ENCODE peak calls at places on chromosomes 11 and 22, in nine cellular contexts. One of them, this sample, is unnamed.

GRCh38 chr22:38180841-38181452 is 683 bp downstream of the PLA2G6 start:
- DNase-seq in GM23248: peak; percentile 33
- DNase-seq in amygdala: no peak
- DNase-seq in H54: no peak
- DNase-seq in hypothalamus: no peak
- DNase-seq in kidney glomerular epithelial cell: no peak
- DNase-seq in thyroid gland: peak; percentile 70
- DNase-seq in stimulated activated naive CD4-positive, alpha-beta T cell: peak; percentile 54
- DNase-seq in activated naive CD4-positive, alpha-beta T cell treated with anti-CD3 and anti-CD28 coated beads, Interleukin-2, amount 10 ng/mL, durations not matched to agents 7 days and 5 days: peak; percentile 67
- DNase-seq in this sample: no peak

GRCh38 chr22:32985899-32986772 is 72.0 kb downstream of the SYN3 start:
- DNase-seq in GM23248: peak; percentile 86
- DNase-seq in amygdala: no peak
- DNase-seq in H54: peak; percentile 41
- DNase-seq in hypothalamus: peak; percentile 60
- DNase-seq in kidney glomerular epithelial cell: peak; percentile 73
- DNase-seq in thyroid gland: peak; percentile 74
- DNase-seq in stimulated activated naive CD4-positive, alpha-beta T cell: peak; percentile 8
- DNase-seq in activated naive CD4-positive, alpha-beta T cell treated with anti-CD3 and anti-CD28 coated beads, Interleukin-2, amount 10 ng/mL, durations not matched to agents 7 days and 5 days: peak; percentile 61
- DNase-seq in this sample: peak; percentile 54

GRCh38 chr11:119567667-119568582 is 145.0 kb upstream of the THY1 start:
- DNase-seq in GM23248: peak; percentile 93
- DNase-seq in amygdala: no peak
- DNase-seq in H54: no peak
- DNase-seq in hypothalamus: no peak
- DNase-seq in kidney glomerular epithelial cell: peak; percentile 30
- DNase-seq in thyroid gland: peak; percentile 53
- DNase-seq in stimulated activated naive CD4-positive, alpha-beta T cell: no peak
- DNase-seq in activated naive CD4-positive, alpha-beta T cell treated with anti-CD3 and anti-CD28 coated beads, Interleukin-2, amount 10 ng/mL, durations not matched to agents 7 days and 5 days: no peak
- DNase-seq in this sample: no peak

GRCh38 chr11:5930614-5931013 is 11.4 kb upstream of the OR56A3 start:
- DNase-seq in GM23248: no peak
- DNase-seq in amygdala: no peak
- DNase-seq in H54: no peak
- DNase-seq in hypothalamus: no peak
- DNase-seq in kidney glomerular epithelial cell: no peak
- DNase-seq in thyroid gland: no peak
- DNase-seq in stimulated activated naive CD4-positive, alpha-beta T cell: no peak
- DNase-seq in activated naive CD4-positive, alpha-beta T cell treated with anti-CD3 and anti-CD28 coated beads, Interleukin-2, amount 10 ng/mL, durations not matched to agents 7 days and 5 days: no peak
- DNase-seq in this sample: no peak

GRCh38 chr11:123186291-123186690 is 8.8 kb downstream of the CLMP start:
- DNase-seq in GM23248: peak; percentile 70
- DNase-seq in amygdala: no peak
- DNase-seq in H54: peak; percentile 36
- DNase-seq in hypothalamus: no peak
- DNase-seq in kidney glomerular epithelial cell: no peak
- DNase-seq in thyroid gland: no peak
- DNase-seq in stimulated activated naive CD4-positive, alpha-beta T cell: no peak
- DNase-seq in activated naive CD4-positive, alpha-beta T cell treated with anti-CD3 and anti-CD28 coated beads, Interleukin-2, amount 10 ng/mL, durations not matched to agents 7 days and 5 days: no peak
- DNase-seq in this sample: no peak

GRCh38 chr11:2346586-2347335 is 30.3 kb upstream of the CD81 start:
- DNase-seq in GM23248: no peak
- DNase-seq in amygdala: no peak
- DNase-seq in H54: no peak
- DNase-seq in hypothalamus: no peak
- DNase-seq in kidney glomerular epithelial cell: no peak
- DNase-seq in thyroid gland: no peak
- DNase-seq in stimulated activated naive CD4-positive, alpha-beta T cell: no peak
- DNase-seq in activated naive CD4-positive, alpha-beta T cell treated with anti-CD3 and anti-CD28 coated beads, Interleukin-2, amount 10 ng/mL, durations not matched to agents 7 days and 5 days: no peak
- DNase-seq in this sample: no peak

GRCh38 chr11:6778518-6778917 is 4.3 kb upstream of the OR2AG1 start:
- DNase-seq in GM23248: no peak
- DNase-seq in amygdala: no peak
- DNase-seq in H54: no peak
- DNase-seq in hypothalamus: no peak
- DNase-seq in kidney glomerular epithelial cell: no peak
- DNase-seq in thyroid gland: no peak
- DNase-seq in stimulated activated naive CD4-positive, alpha-beta T cell: no peak
- DNase-seq in activated naive CD4-positive, alpha-beta T cell treated with anti-CD3 and anti-CD28 coated beads, Interleukin-2, amount 10 ng/mL, durations not matched to agents 7 days and 5 days: no peak
- DNase-seq in this sample: no peak

GRCh38 chr22:47460870-47461269 is 698.4 kb downstream of the TBC1D22A start:
- DNase-seq in GM23248: no peak
- DNase-seq in amygdala: no peak
- DNase-seq in H54: no peak
- DNase-seq in hypothalamus: no peak
- DNase-seq in kidney glomerular epithelial cell: no peak
- DNase-seq in thyroid gland: no peak
- DNase-seq in stimulated activated naive CD4-positive, alpha-beta T cell: no peak
- DNase-seq in activated naive CD4-positive, alpha-beta T cell treated with anti-CD3 and anti-CD28 coated beads, Interleukin-2, amount 10 ng/mL, durations not matched to agents 7 days and 5 days: no peak
- DNase-seq in this sample: no peak

GRCh38 chr11:18836415-18836814 is 44.8 kb upstream of the PTPN5 start:
- DNase-seq in GM23248: peak; percentile 22
- DNase-seq in amygdala: no peak
- DNase-seq in H54: no peak
- DNase-seq in hypothalamus: no peak
- DNase-seq in kidney glomerular epithelial cell: no peak
- DNase-seq in thyroid gland: no peak
- DNase-seq in stimulated activated naive CD4-positive, alpha-beta T cell: no peak
- DNase-seq in activated naive CD4-positive, alpha-beta T cell treated with anti-CD3 and anti-CD28 coated beads, Interleukin-2, amount 10 ng/mL, durations not matched to agents 7 days and 5 days: no peak
- DNase-seq in this sample: no peak

GRCh38 chr11:65314501-65315203 is at the start of gene CDC42EP2:
- DNase-seq in GM23248: peak; percentile 94
- DNase-seq in amygdala: peak; percentile 56
- DNase-seq in H54: peak; percentile 60
- DNase-seq in hypothalamus: peak; percentile 80
- DNase-seq in kidney glomerular epithelial cell: peak; percentile 63
- DNase-seq in thyroid gland: peak; percentile 93
- DNase-seq in stimulated activated naive CD4-positive, alpha-beta T cell: peak; percentile 61
- DNase-seq in activated naive CD4-positive, alpha-beta T cell treated with anti-CD3 and anti-CD28 coated beads, Interleukin-2, amount 10 ng/mL, durations not matched to agents 7 days and 5 days: peak; percentile 84
- DNase-seq in this sample: peak; percentile 91

GRCh38 chr22:19966908-19967750 is 25.5 kb upstream of the TXNRD2 start:
- DNase-seq in GM23248: no peak
- DNase-seq in amygdala: no peak
- DNase-seq in H54: no peak
- DNase-seq in hypothalamus: no peak
- DNase-seq in kidney glomerular epithelial cell: no peak
- DNase-seq in thyroid gland: no peak
- DNase-seq in stimulated activated naive CD4-positive, alpha-beta T cell: no peak
- DNase-seq in activated naive CD4-positive, alpha-beta T cell treated with anti-CD3 and anti-CD28 coated beads, Interleukin-2, amount 10 ng/mL, durations not matched to agents 7 days and 5 days: no peak
- DNase-seq in this sample: no peak